ENCODE peak calls at places on chromosomes 6 and 20, in four cellular contexts. A is Panc1, R is pancreas, C is colonic mucosa. E is an unnamed sample.

GRCh38 chr20:18304618-18305017 is 16.3 kb downstream of the ZNF133 start:
- DNase-seq in A (no peak), R (no peak), C (no peak), E (no peak)

GRCh38 chr6:100948381-100949133 is 67.4 kb upstream of the ASCC3 start:
- DNase-seq in A (no peak), R (no peak), C (no peak), E (no peak)

GRCh38 chr6:25921525-25922203 is 8.8 kb downstream of the SLC17A2 start:
- DNase-seq in A (no peak), R (no peak), C (no peak), E (no peak)

GRCh38 chr6:44062771-44063560 is 64.3 kb downstream of the MRPL14 start:
- DNase-seq in A (no peak), R (no peak), C (no peak), E (no peak)

GRCh38 chr20:12916699-12917098 is 92.1 kb upstream of the SPTLC3 start:
- DNase-seq in A (no peak), R (no peak), C (no peak), E (no peak)

GRCh38 chr6:16319813-16320532 is 81.6 kb downstream of the GMPR start:
- DNase-seq in A (peak), R (no peak), C (peak), E (peak)

GRCh38 chr20:5535211-5535756 is 214.9 kb upstream of the SHLD1 start:
- DNase-seq in A (no peak), R (no peak), C (no peak), E (no peak)

GRCh38 chr6:683742-684440 is 9.0 kb downstream of the EXOC2 start:
- DNase-seq in A (no peak), R (no peak), C (peak), E (no peak)

GRCh38 chr6:36848658-36849441 is 9.6 kb upstream of the CPNE5 start:
- DNase-seq in A (no peak), R (peak), C (peak), E (peak)

GRCh38 chr6:79076160-79076559 is 1.9 kb downstream of the PHIP start:
- DNase-seq in A (no peak), R (no peak), C (no peak), E (no peak)

GRCh38 chr6:82870582-82871172 is 195.0 kb downstream of the UBE3D start:
- DNase-seq in A (no peak), R (no peak), C (no peak), E (no peak)

GRCh38 chr20:9989066-9989724 is 45.6 kb upstream of the ANKEF1 start:
- DNase-seq in A (no peak), R (no peak), C (no peak), E (no peak)

GRCh38 chr6:73388800-73389512 is 5.7 kb upstream of the DDX43 start:
- DNase-seq in A (peak), R (peak), C (peak), E (peak)

GRCh38 chr6:48641544-48641943 is 530.5 kb upstream of the PTCHD4 start:
- DNase-seq in A (no peak), R (no peak), C (no peak), E (no peak)

GRCh38 chr6:104095661-104096416 is 763.9 kb downstream of the HACE1 start:
- DNase-seq in A (no peak), R (no peak), C (no peak), E (no peak)

GRCh38 chr6:135129139-135129867 is 51.8 kb upstream of the MYB start:
- DNase-seq in A (no peak), R (no peak), C (no peak), E (no peak)

GRCh38 chr20:46347831-46348230 is 39.5 kb upstream of the CDH22 start:
- DNase-seq in A (no peak), R (no peak), C (no peak), E (no peak)

GRCh38 chr20:24492031-24492607 is 22.7 kb downstream of the SYNDIG1 start:
- DNase-seq in A (no peak), R (no peak), C (no peak), E (no peak)

GRCh38 chr20:46202758-46203509 is 84.8 kb downstream of the CD40 start:
- DNase-seq in A (no peak), R (no peak), C (peak), E (peak)

GRCh38 chr20:39117486-39117885 is 155.3 kb downstream of the DHX35 start:
- DNase-seq in A (no peak), R (no peak), C (no peak), E (no peak)

GRCh38 chr6:62441182-62441581 is 155.2 kb upstream of the KHDRBS2 start:
- DNase-seq in A (no peak), R (no peak), C (no peak), E (no peak)

GRCh38 chr6:106782524-106783265 is 153.3 kb downstream of the QRSL1 start:
- DNase-seq in A (no peak), R (peak), C (no peak), E (no peak)

GRCh38 chr20:41286240-41286851 is 31.2 kb downstream of the ZHX3 start:
- DNase-seq in A (no peak), R (no peak), C (no peak), E (no peak)

GRCh38 chr6:31543639-31544038 is 1.8 kb upstream of the DDX39B start:
- DNase-seq in A (no peak), R (no peak), C (no peak), E (no peak)

GRCh38 chr6:111087106-111087835 is at the start of gene SLC16A10:
- DNase-seq in A (no peak), R (peak), C (peak), E (peak)

GRCh38 chr6:111734068-111734825 is 128.6 kb upstream of the TRAF3IP2 start:
- DNase-seq in A (no peak), R (no peak), C (no peak), E (no peak)

GRCh38 chr20:64173116-64173515 is 8.9 kb downstream of the MYT1 start:
- DNase-seq in A (no peak), R (no peak), C (no peak), E (no peak)

GRCh38 chr20:9172908-9173307 is 104.0 kb downstream of the PLCB4 start:
- DNase-seq in A (no peak), R (no peak), C (no peak), E (no peak)

GRCh38 chr6:98137391-98137790 is 697.0 kb upstream of the POU3F2 start:
- DNase-seq in A (no peak), R (no peak), C (no peak), E (no peak)

GRCh38 chr20:57514273-57514751 is 10.6 kb downstream of the CTCFL start:
- DNase-seq in A (peak), R (peak), C (peak), E (peak)

GRCh38 chr20:25058797-25059486 is 1.0 kb upstream of the ACSS1 start:
- DNase-seq in A (no peak), R (no peak), C (peak), E (no peak)

GRCh38 chr20:61640171-61640570 is 388.1 kb downstream of the CDH4 start:
- DNase-seq in A (no peak), R (no peak), C (no peak), E (no peak)

GRCh38 chr6:105793132-105793531 is 293.0 kb upstream of the PRDM1 start:
- DNase-seq in A (no peak), R (no peak), C (peak), E (no peak)

GRCh38 chr6:124962617-124963415 is 579 bp downstream of the RNF217 start:
- DNase-seq in A (no peak), R (peak), C (peak), E (peak)

GRCh38 chr6:10140824-10141223 is 274.1 kb downstream of the TFAP2A start:
- DNase-seq in A (no peak), R (no peak), C (no peak), E (no peak)

GRCh38 chr20:17863577-17864292 is 104.9 kb downstream of the SNX5 start:
- DNase-seq in A (no peak), R (peak), C (peak), E (no peak)

GRCh38 chr6:29626948-29627761 is 5.8 kb downstream of the GABBR1 start:
- DNase-seq in A (no peak), R (peak), C (no peak), E (no peak)

GRCh38 chr20:50491168-50491567 is 19.0 kb upstream of the PTPN1 start:
- DNase-seq in A (no peak), R (no peak), C (no peak), E (no peak)

DNA sequence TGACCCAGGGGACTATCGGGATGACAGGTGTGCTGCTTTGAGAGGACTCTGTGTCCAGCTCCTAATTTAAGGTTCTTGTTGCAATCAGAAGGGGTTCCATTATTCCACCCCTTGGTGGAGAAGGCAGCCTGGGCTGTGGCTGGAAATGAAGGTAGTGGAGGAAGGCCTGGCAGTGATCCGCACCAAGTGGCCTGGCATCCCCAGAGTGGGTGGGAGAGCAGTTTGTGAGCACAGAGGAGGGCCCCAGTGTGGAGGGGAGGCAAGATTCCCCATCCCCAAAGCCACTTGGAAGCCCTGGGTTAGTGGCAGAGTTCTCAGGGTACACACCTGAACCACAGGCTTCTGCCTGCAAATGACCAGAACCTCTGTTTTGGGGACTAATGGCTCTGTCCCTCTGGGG is 2.3 kb downstream of the TGM3 start:
- DNase-seq in A (no peak), R (no peak), C (no peak), E (no peak)
- H3K4me3 ChIP-seq in A (no peak), R (no peak), C (no peak), E (no peak)

DNA sequence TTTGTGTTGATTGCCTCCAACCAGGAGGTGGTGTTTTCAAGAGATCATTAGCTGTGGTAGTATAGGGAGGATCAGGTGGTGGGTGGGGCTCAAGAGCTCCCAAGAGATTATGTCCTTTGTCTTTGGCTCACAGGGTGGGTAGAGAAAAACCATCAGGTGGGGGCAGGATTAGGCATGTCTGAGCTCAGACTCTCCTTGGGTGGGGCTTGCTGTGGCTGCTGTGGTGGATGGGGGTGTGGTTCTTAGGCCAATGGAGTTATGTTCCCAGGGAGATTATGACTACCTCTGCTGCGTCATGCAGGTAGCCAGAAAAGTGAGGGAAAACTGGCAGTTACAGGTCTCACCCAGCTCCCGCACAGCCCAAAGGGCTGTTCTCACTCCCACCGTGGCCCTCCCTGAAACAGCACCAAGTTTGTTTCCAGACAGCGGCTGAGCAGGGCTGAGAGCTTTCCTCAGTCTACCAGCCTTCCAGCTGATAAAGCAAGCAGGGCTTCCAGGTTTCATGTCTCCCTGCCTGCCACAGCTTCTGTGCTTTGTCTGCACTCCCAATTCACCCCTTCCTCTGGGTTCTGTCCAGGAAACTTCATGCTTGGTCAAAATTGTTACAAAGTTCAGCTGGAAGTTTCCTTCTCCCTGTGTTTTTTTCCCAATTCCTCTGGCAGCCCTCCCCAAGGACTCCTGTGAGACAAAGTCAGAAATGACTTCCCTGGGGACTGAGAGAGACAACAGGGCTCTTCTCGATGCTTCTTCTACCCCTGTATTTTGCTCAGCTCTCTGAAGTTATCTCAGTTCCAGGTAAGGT is 481.1 kb upstream of the MAN1A1 start:
- DNase-seq in A (no peak), R (no peak), C (no peak), E (no peak)
- TF ChIP-seq CTCF in A (no peak), R (no peak), C (no peak), E (no peak)

DNA sequence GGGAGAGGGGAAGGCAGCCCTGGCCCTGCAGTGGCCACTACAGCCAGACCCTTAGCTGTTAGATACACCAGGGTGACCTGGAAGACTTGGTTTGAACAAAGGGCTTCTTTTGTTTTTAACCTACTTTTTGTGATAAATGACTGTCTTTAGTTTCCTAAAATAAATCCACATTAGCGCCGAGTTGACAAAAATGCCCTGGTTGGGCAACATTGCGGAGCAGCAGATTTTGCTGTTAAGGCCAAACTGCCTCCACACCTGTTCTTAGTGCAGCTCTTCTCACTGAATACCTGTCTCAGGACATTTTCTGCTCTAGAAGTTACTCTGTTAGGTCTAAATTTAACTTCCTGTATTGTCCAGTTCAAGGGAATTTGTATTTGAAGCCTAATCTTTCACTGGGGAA is 42.7 kb downstream of the FAM50B start:
- DNase-seq in A (no peak), R (no peak), C (no peak), E (no peak)
- H3K4me3 ChIP-seq in A (no peak), R (no peak), C (no peak), E (no peak)

GRCh38 chr6:90294989-90295853 is 1.4 kb downstream of the BACH2 start:
- DNase-seq in A (no peak), R (peak), C (peak), E (peak)
- TF ChIP-seq CTCF in A (peak), R (no peak), C (no peak), E (no peak)

DNA sequence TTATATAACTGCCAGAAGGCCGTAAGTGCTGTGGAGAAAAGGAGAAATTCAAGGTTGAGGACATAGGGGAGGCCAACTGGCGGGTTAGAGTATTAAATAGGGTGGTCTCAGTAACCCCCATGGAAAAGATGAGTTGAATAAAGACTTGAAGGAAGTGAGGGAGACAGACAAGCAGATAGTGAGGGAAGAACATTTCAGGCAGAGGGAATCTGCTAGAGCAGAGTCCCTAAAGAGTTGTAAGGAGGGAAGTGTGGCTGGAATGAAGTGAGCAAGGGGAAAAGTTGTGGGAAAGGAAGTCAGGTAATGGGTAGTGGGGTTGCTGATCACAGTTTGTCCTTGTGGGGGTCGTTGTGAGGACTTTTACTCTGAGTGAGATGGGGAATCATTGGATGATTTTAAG is 1.4 kb downstream of the KIFC1 start:
- DNase-seq in A (no peak), R (no peak), C (no peak), E (no peak)
- H3K4me3 ChIP-seq in A (peak), R (no peak), C (peak), E (no peak)